ENCODE peak calls at places on chromosome 22, in five cellular contexts. One of them, this sample, is unnamed.
A peak's percentile ranks its signal among the peaks of the same experiment; 100 is the strongest.

GRCh38 chr22:41047741-41048140 is 44.7 kb upstream of the EP300 start:
- DNase-seq in prostate gland: no peak
- DNase-seq in stimulated activated CD8-positive, alpha-beta memory T cell treated with anti-CD3 and anti-CD28 coated beads, Interleukin-15, amount 100 ng/mL, for 1 hour: no peak
- DNase-seq in GM12865: no peak
- DNase-seq in RKO: no peak
- DNase-seq in this sample: no peak

GRCh38 chr22:23110190-23110921 is 31.4 kb downstream of the RSPH14 start:
- DNase-seq in RKO: no peak
- DNase-seq in stimulated activated CD8-positive, alpha-beta memory T cell treated with anti-CD3 and anti-CD28 coated beads, Interleukin-15, amount 100 ng/mL, for 1 hour: no peak
- DNase-seq in GM12865: no peak
- DNase-seq in prostate gland: no peak
- DNase-seq in this sample: no peak

GRCh38 chr22:39985383-39986045 is 9.2 kb upstream of the FAM83F start:
- DNase-seq in GM12865: peak; percentile 57
- DNase-seq in prostate gland: no peak
- DNase-seq in stimulated activated CD8-positive, alpha-beta memory T cell treated with anti-CD3 and anti-CD28 coated beads, Interleukin-15, amount 100 ng/mL, for 1 hour: no peak
- DNase-seq in RKO: no peak
- DNase-seq in this sample: no peak

GRCh38 chr22:46758867-46759290 is 3.6 kb upstream of the TBC1D22A start:
- DNase-seq in RKO: peak; percentile 46
- DNase-seq in prostate gland: no peak
- DNase-seq in GM12865: peak; percentile 83
- DNase-seq in stimulated activated CD8-positive, alpha-beta memory T cell treated with anti-CD3 and anti-CD28 coated beads, Interleukin-15, amount 100 ng/mL, for 1 hour: no peak
- DNase-seq in this sample: peak; percentile 61

GRCh38 chr22:25824828-25825474 is 83.0 kb downstream of the MYO18B start:
- DNase-seq in RKO: no peak
- DNase-seq in stimulated activated CD8-positive, alpha-beta memory T cell treated with anti-CD3 and anti-CD28 coated beads, Interleukin-15, amount 100 ng/mL, for 1 hour: no peak
- DNase-seq in GM12865: no peak
- DNase-seq in prostate gland: no peak
- DNase-seq in this sample: no peak

GRCh38 chr22:38865201-38866023 is 6.6 kb downstream of the CBX6 start:
- DNase-seq in prostate gland: no peak
- DNase-seq in GM12865: no peak
- DNase-seq in stimulated activated CD8-positive, alpha-beta memory T cell treated with anti-CD3 and anti-CD28 coated beads, Interleukin-15, amount 100 ng/mL, for 1 hour: no peak
- DNase-seq in RKO: no peak
- DNase-seq in this sample: no peak

GRCh38 chr22:44669725-44670027 is 32.3 kb upstream of the PRR5 start:
- DNase-seq in GM12865: no peak
- DNase-seq in stimulated activated CD8-positive, alpha-beta memory T cell treated with anti-CD3 and anti-CD28 coated beads, Interleukin-15, amount 100 ng/mL, for 1 hour: no peak
- DNase-seq in prostate gland: no peak
- DNase-seq in RKO: no peak
- DNase-seq in this sample: peak; percentile 37

GRCh38 chr22:36771376-36772063 is 4.4 kb downstream of the IFT27 start:
- DNase-seq in stimulated activated CD8-positive, alpha-beta memory T cell treated with anti-CD3 and anti-CD28 coated beads, Interleukin-15, amount 100 ng/mL, for 1 hour: no peak
- DNase-seq in RKO: no peak
- DNase-seq in GM12865: no peak
- DNase-seq in prostate gland: no peak
- DNase-seq in this sample: no peak

GRCh38 chr22:29216873-29217666 is 11.4 kb downstream of the EMID1 start:
- DNase-seq in prostate gland: no peak
- DNase-seq in stimulated activated CD8-positive, alpha-beta memory T cell treated with anti-CD3 and anti-CD28 coated beads, Interleukin-15, amount 100 ng/mL, for 1 hour: no peak
- DNase-seq in RKO: no peak
- DNase-seq in GM12865: peak; percentile 49
- DNase-seq in this sample: no peak

GRCh38 chr22:49381595-49382450 is 445.9 kb downstream of the BRD1 start:
- DNase-seq in prostate gland: no peak
- DNase-seq in RKO: no peak
- DNase-seq in stimulated activated CD8-positive, alpha-beta memory T cell treated with anti-CD3 and anti-CD28 coated beads, Interleukin-15, amount 100 ng/mL, for 1 hour: no peak
- DNase-seq in GM12865: no peak
- DNase-seq in this sample: no peak

GRCh38 chr22:20240900-20241299 is 27.2 kb downstream of the RTN4R start:
- DNase-seq in prostate gland: no peak
- DNase-seq in RKO: no peak
- DNase-seq in stimulated activated CD8-positive, alpha-beta memory T cell treated with anti-CD3 and anti-CD28 coated beads, Interleukin-15, amount 100 ng/mL, for 1 hour: no peak
- DNase-seq in GM12865: no peak
- DNase-seq in this sample: no peak

GRCh38 chr22:38867124-38867455 is 4.9 kb downstream of the CBX6 start:
- DNase-seq in stimulated activated CD8-positive, alpha-beta memory T cell treated with anti-CD3 and anti-CD28 coated beads, Interleukin-15, amount 100 ng/mL, for 1 hour: no peak
- DNase-seq in RKO: no peak
- DNase-seq in prostate gland: no peak
- DNase-seq in GM12865: no peak
- DNase-seq in this sample: no peak

GRCh38 chr22:19621372-19622060 is 92.8 kb upstream of the SEPTIN5 start:
- DNase-seq in stimulated activated CD8-positive, alpha-beta memory T cell treated with anti-CD3 and anti-CD28 coated beads, Interleukin-15, amount 100 ng/mL, for 1 hour: no peak
- DNase-seq in RKO: no peak
- DNase-seq in GM12865: no peak
- DNase-seq in prostate gland: no peak
- DNase-seq in this sample: no peak

GRCh38 chr22:50017701-50018224 is 5.2 kb upstream of the IL17REL start:
- DNase-seq in RKO: no peak
- DNase-seq in prostate gland: no peak
- DNase-seq in GM12865: no peak
- DNase-seq in stimulated activated CD8-positive, alpha-beta memory T cell treated with anti-CD3 and anti-CD28 coated beads, Interleukin-15, amount 100 ng/mL, for 1 hour: no peak
- DNase-seq in this sample: no peak

GRCh38 chr22:24066260-24066659 is 55.2 kb downstream of the CABIN1 start:
- DNase-seq in prostate gland: peak; percentile 48
- DNase-seq in stimulated activated CD8-positive, alpha-beta memory T cell treated with anti-CD3 and anti-CD28 coated beads, Interleukin-15, amount 100 ng/mL, for 1 hour: no peak
- DNase-seq in GM12865: no peak
- DNase-seq in RKO: no peak
- DNase-seq in this sample: no peak

GRCh38 chr22:23781533-23781932 is 5.2 kb upstream of the SMARCB1 start:
- DNase-seq in GM12865: no peak
- DNase-seq in prostate gland: no peak
- DNase-seq in RKO: peak; percentile 55
- DNase-seq in stimulated activated CD8-positive, alpha-beta memory T cell treated with anti-CD3 and anti-CD28 coated beads, Interleukin-15, amount 100 ng/mL, for 1 hour: no peak
- DNase-seq in this sample: peak; percentile 35

GRCh38 chr22:45632791-45633515 is 38.7 kb upstream of the ATXN10 start:
- DNase-seq in RKO: no peak
- DNase-seq in stimulated activated CD8-positive, alpha-beta memory T cell treated with anti-CD3 and anti-CD28 coated beads, Interleukin-15, amount 100 ng/mL, for 1 hour: no peak
- DNase-seq in GM12865: no peak
- DNase-seq in prostate gland: no peak
- DNase-seq in this sample: no peak

GRCh38 chr22:25091449-25091848 is 108.2 kb upstream of the CRYBB3 start:
- DNase-seq in GM12865: no peak
- DNase-seq in stimulated activated CD8-positive, alpha-beta memory T cell treated with anti-CD3 and anti-CD28 coated beads, Interleukin-15, amount 100 ng/mL, for 1 hour: no peak
- DNase-seq in prostate gland: no peak
- DNase-seq in RKO: no peak
- DNase-seq in this sample: no peak

GRCh38 chr22:19928207-19928606 is 13.4 kb upstream of the COMT start:
- DNase-seq in RKO: no peak
- DNase-seq in GM12865: no peak
- DNase-seq in prostate gland: no peak
- DNase-seq in stimulated activated CD8-positive, alpha-beta memory T cell treated with anti-CD3 and anti-CD28 coated beads, Interleukin-15, amount 100 ng/mL, for 1 hour: no peak
- DNase-seq in this sample: no peak

GRCh38 chr22:36873614-36874308 is 13.0 kb downstream of the NCF4 start:
- DNase-seq in RKO: peak; percentile 50
- DNase-seq in GM12865: peak; percentile 88
- DNase-seq in prostate gland: peak; percentile 81
- DNase-seq in stimulated activated CD8-positive, alpha-beta memory T cell treated with anti-CD3 and anti-CD28 coated beads, Interleukin-15, amount 100 ng/mL, for 1 hour: no peak
- DNase-seq in this sample: peak; percentile 70

GRCh38 chr22:41603873-41604332 is 14.3 kb upstream of the PMM1 start:
- DNase-seq in RKO: no peak
- DNase-seq in GM12865: peak; percentile 91
- DNase-seq in prostate gland: no peak
- DNase-seq in stimulated activated CD8-positive, alpha-beta memory T cell treated with anti-CD3 and anti-CD28 coated beads, Interleukin-15, amount 100 ng/mL, for 1 hour: no peak
- DNase-seq in this sample: no peak

GRCh38 chr22:43228330-43228729 is 41.4 kb upstream of the TTLL12 start:
- DNase-seq in GM12865: peak; percentile 31
- DNase-seq in stimulated activated CD8-positive, alpha-beta memory T cell treated with anti-CD3 and anti-CD28 coated beads, Interleukin-15, amount 100 ng/mL, for 1 hour: no peak
- DNase-seq in prostate gland: no peak
- DNase-seq in RKO: no peak
- DNase-seq in this sample: peak; percentile 19

GRCh38 chr22:49324527-49325491 is 502.9 kb downstream of the BRD1 start:
- DNase-seq in stimulated activated CD8-positive, alpha-beta memory T cell treated with anti-CD3 and anti-CD28 coated beads, Interleukin-15, amount 100 ng/mL, for 1 hour: no peak
- DNase-seq in GM12865: no peak
- DNase-seq in RKO: no peak
- DNase-seq in prostate gland: no peak
- DNase-seq in this sample: no peak

GRCh38 chr22:48492371-48493320 is 1335.0 kb downstream of the BRD1 start:
- DNase-seq in prostate gland: peak; percentile 63
- DNase-seq in GM12865: peak; percentile 59
- DNase-seq in stimulated activated CD8-positive, alpha-beta memory T cell treated with anti-CD3 and anti-CD28 coated beads, Interleukin-15, amount 100 ng/mL, for 1 hour: no peak
- DNase-seq in RKO: peak; percentile 74
- DNase-seq in this sample: peak; percentile 42

GRCh38 chr22:32661296-32661695 is 140.2 kb upstream of the TIMP3 start:
- DNase-seq in stimulated activated CD8-positive, alpha-beta memory T cell treated with anti-CD3 and anti-CD28 coated beads, Interleukin-15, amount 100 ng/mL, for 1 hour: no peak
- DNase-seq in GM12865: no peak
- DNase-seq in RKO: no peak
- DNase-seq in prostate gland: no peak
- DNase-seq in this sample: peak; percentile 24

GRCh38 chr22:29964777-29965176 is 81.8 kb downstream of the MTMR3 start:
- DNase-seq in RKO: no peak
- DNase-seq in GM12865: no peak
- DNase-seq in prostate gland: no peak
- DNase-seq in stimulated activated CD8-positive, alpha-beta memory T cell treated with anti-CD3 and anti-CD28 coated beads, Interleukin-15, amount 100 ng/mL, for 1 hour: no peak
- DNase-seq in this sample: no peak

GRCh38 chr22:23053912-23054530 is 16.3 kb upstream of the GNAZ start:
- DNase-seq in GM12865: no peak
- DNase-seq in stimulated activated CD8-positive, alpha-beta memory T cell treated with anti-CD3 and anti-CD28 coated beads, Interleukin-15, amount 100 ng/mL, for 1 hour: no peak
- DNase-seq in RKO: no peak
- DNase-seq in prostate gland: no peak
- DNase-seq in this sample: no peak

GRCh38 chr22:32686354-32686753 is 115.2 kb upstream of the TIMP3 start:
- DNase-seq in RKO: no peak
- DNase-seq in GM12865: no peak
- DNase-seq in stimulated activated CD8-positive, alpha-beta memory T cell treated with anti-CD3 and anti-CD28 coated beads, Interleukin-15, amount 100 ng/mL, for 1 hour: no peak
- DNase-seq in prostate gland: no peak
- DNase-seq in this sample: no peak

GRCh38 chr22:45578524-45579147 is 76.0 kb downstream of the FBLN1 start:
- DNase-seq in prostate gland: no peak
- DNase-seq in RKO: no peak
- DNase-seq in GM12865: no peak
- DNase-seq in stimulated activated CD8-positive, alpha-beta memory T cell treated with anti-CD3 and anti-CD28 coated beads, Interleukin-15, amount 100 ng/mL, for 1 hour: no peak
- DNase-seq in this sample: no peak

GRCh38 chr22:44530106-44530505 is 32.1 kb upstream of the RTL6 start:
- DNase-seq in prostate gland: no peak
- DNase-seq in RKO: no peak
- DNase-seq in stimulated activated CD8-positive, alpha-beta memory T cell treated with anti-CD3 and anti-CD28 coated beads, Interleukin-15, amount 100 ng/mL, for 1 hour: no peak
- DNase-seq in GM12865: no peak
- DNase-seq in this sample: no peak

GRCh38 chr22:37464181-37464580 is 22.0 kb downstream of the MFNG start:
- DNase-seq in RKO: no peak
- DNase-seq in prostate gland: no peak
- DNase-seq in GM12865: peak; percentile 78
- DNase-seq in stimulated activated CD8-positive, alpha-beta memory T cell treated with anti-CD3 and anti-CD28 coated beads, Interleukin-15, amount 100 ng/mL, for 1 hour: no peak
- DNase-seq in this sample: no peak

This sample was measured in ACHN.